ENCODE peak calls at places on chromosome 16, in ten cellular contexts. O is tibial nerve, X is GM12878, R is K562, T is A549, F is ovary, L is esophagus muscularis mucosa, Q is stomach, B is sigmoid colon, W is H1. U is an unnamed sample.

GRCh38 chr16:30700491-30700890 is 1.5 kb downstream of the SRCAP start:
- DNase-seq in O (no peak), X (no peak), R (peak), T (no peak), F (no peak), L (no peak), Q (no peak), B (no peak), W (no peak), U (no peak)

GRCh38 chr16:533391-534088 is 6.0 kb downstream of the CAPN15 start:
- DNase-seq in O (no peak), X (no peak), R (no peak), T (no peak), F (no peak), L (no peak), Q (peak), B (no peak), W (no peak), U (peak)

GRCh38 chr16:58332997-58333700 is 38.3 kb upstream of the PRSS54 start:
- DNase-seq in O (no peak), X (no peak), R (peak), T (no peak), F (no peak), L (no peak), Q (no peak), B (no peak), W (no peak), U (no peak)

GRCh38 chr16:28110074-28110473 is 46.6 kb upstream of the GSG1L start:
- DNase-seq in O (no peak), X (no peak), R (no peak), T (no peak), F (no peak), L (no peak), Q (peak), B (no peak), W (no peak), U (no peak)

GRCh38 chr16:66512589-66513404 is 37.1 kb downstream of the TK2 start:
- DNase-seq in O (no peak), X (no peak), R (no peak), T (no peak), F (no peak), L (no peak), Q (peak), B (peak), W (no peak), U (no peak)

GRCh38 chr16:12781777-12782176 is 21.9 kb downstream of the CPPED1 start:
- DNase-seq in O (no peak), X (no peak), R (no peak), T (no peak), F (no peak), L (no peak), Q (no peak), B (no peak), W (no peak), U (no peak)

GRCh38 chr16:14302031-14302398 is 230.9 kb downstream of the MRTFB start:
- DNase-seq in O (no peak), X (no peak), R (peak), T (peak), F (no peak), L (no peak), Q (peak), B (peak), W (no peak), U (peak)

GRCh38 chr16:52123842-52124241 is 423.1 kb downstream of the TOX3 start:
- DNase-seq in O (no peak), X (no peak), R (no peak), T (no peak), F (no peak), L (no peak), Q (no peak), B (no peak), W (no peak), U (no peak)

GRCh38 chr16:30473231-30474061 is 904 bp downstream of the ITGAL start:
- DNase-seq in O (no peak), X (no peak), R (no peak), T (no peak), F (no peak), L (no peak), Q (no peak), B (no peak), W (no peak), U (peak)

GRCh38 chr16:1581804-1582203 is 30.1 kb downstream of the IFT140 start:
- DNase-seq in O (no peak), X (no peak), R (no peak), T (no peak), F (no peak), L (no peak), Q (no peak), B (no peak), W (no peak), U (no peak)

GRCh38 chr16:56481468-56482112 is 30.2 kb downstream of the OGFOD1 start:
- DNase-seq in O (no peak), X (no peak), R (no peak), T (no peak), F (no peak), L (no peak), Q (no peak), B (no peak), W (no peak), U (no peak)

GRCh38 chr16:66549284-66550131 is at the start of gene TK2:
- DNase-seq in O (peak), X (no peak), R (peak), T (peak), F (peak), L (no peak), Q (peak), B (peak), W (no peak), U (peak)

GRCh38 chr16:88926374-88926990 is 50.5 kb downstream of the CBFA2T3 start:
- DNase-seq in O (no peak), X (no peak), R (no peak), T (no peak), F (no peak), L (no peak), Q (no peak), B (no peak), W (no peak), U (no peak)

GRCh38 chr16:46971271-46971670 is 2.2 kb downstream of the DNAJA2 start:
- DNase-seq in O (no peak), X (no peak), R (no peak), T (no peak), F (no peak), L (no peak), Q (no peak), B (no peak), W (no peak), U (no peak)

GRCh38 chr16:67199011-67199807 is at the start of gene ELMO3:
- DNase-seq in O (no peak), X (no peak), R (peak), T (no peak), F (peak), L (no peak), Q (peak), B (no peak), W (no peak), U (peak)

GRCh38 chr16:67029249-67030096 is 524 bp downstream of the CBFB start:
- DNase-seq in O (peak), X (no peak), R (peak), T (peak), F (peak), L (no peak), Q (peak), B (peak), W (no peak), U (peak)

GRCh38 chr16:20866792-20867191 is 33.4 kb downstream of the DCUN1D3 start:
- DNase-seq in O (no peak), X (no peak), R (no peak), T (no peak), F (no peak), L (no peak), Q (no peak), B (no peak), W (no peak), U (no peak)

GRCh38 chr16:52470601-52471000 is 76.3 kb downstream of the TOX3 start:
- DNase-seq in O (no peak), X (no peak), R (no peak), T (no peak), F (no peak), L (no peak), Q (no peak), B (no peak), W (no peak), U (no peak)

GRCh38 chr16:2023098-2023925 is 3.4 kb upstream of the NHERF2 start:
- DNase-seq in O (peak), X (peak), R (peak), T (peak), F (peak), L (peak), Q (peak), B (peak), W (peak), U (peak)

GRCh38 chr16:64250866-64251265 is 871.0 kb downstream of the CDH11 start:
- DNase-seq in O (no peak), X (no peak), R (no peak), T (no peak), F (no peak), L (no peak), Q (no peak), B (no peak), W (no peak), U (no peak)

GRCh38 chr16:1433263-1433560 is 2.3 kb downstream of the PERCC1 start:
- DNase-seq in O (no peak), X (no peak), R (no peak), T (no peak), F (no peak), L (no peak), Q (no peak), B (no peak), W (no peak), U (no peak)

GRCh38 chr16:66832661-66833305 is 2.0 kb upstream of the NAE1 start:
- DNase-seq in O (no peak), X (no peak), R (no peak), T (no peak), F (no peak), L (no peak), Q (no peak), B (no peak), W (no peak), U (no peak)

DNA sequence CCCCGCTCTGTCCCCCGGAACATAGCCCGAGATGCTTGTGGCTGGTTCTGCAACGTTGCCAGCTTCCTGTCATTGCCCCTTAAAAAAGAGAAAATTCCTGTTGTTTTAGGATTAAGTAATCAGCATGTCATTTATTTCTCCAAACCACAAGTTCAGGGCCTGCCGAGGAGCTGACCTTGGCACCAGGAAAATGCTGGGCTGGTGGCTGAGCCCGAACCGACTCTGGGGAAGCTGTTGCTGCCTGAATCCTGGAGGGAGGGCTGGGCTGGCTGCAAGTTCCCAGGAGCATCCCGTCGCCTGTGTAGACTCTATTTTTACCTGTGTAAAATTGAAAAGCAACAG is 130.9 kb upstream of the FOXF1 start:
- DNase-seq in O (no peak), X (no peak), R (no peak), T (no peak), F (no peak), L (no peak), Q (no peak), B (no peak), W (no peak), U (no peak)
- TF ChIP-seq EP300 in O (no peak), X (no peak), R (no peak), T (no peak), F (no peak), L (no peak), Q (no peak), B (no peak), W (no peak), U (no peak)

GRCh38 chr16:7404217-7404616 is 71.6 kb downstream of the RBFOX1 start:
- DNase-seq in O (no peak), X (no peak), R (no peak), T (no peak), F (no peak), L (no peak), Q (no peak), B (no peak), W (no peak), U (no peak)

GRCh38 chr16:7397901-7398300 is 65.3 kb downstream of the RBFOX1 start:
- DNase-seq in O (no peak), X (no peak), R (no peak), T (no peak), F (no peak), L (no peak), Q (no peak), B (no peak), W (no peak), U (no peak)

GRCh38 chr16:7398536-7398935 is 65.9 kb downstream of the RBFOX1 start:
- DNase-seq in O (no peak), X (no peak), R (no peak), T (no peak), F (no peak), L (no peak), Q (no peak), B (no peak), W (no peak), U (no peak)

GRCh38 chr16:7399296-7399695 is 66.7 kb downstream of the RBFOX1 start:
- DNase-seq in O (no peak), X (no peak), R (no peak), T (no peak), F (no peak), L (no peak), Q (no peak), B (no peak), W (no peak), U (no peak)

DNA sequence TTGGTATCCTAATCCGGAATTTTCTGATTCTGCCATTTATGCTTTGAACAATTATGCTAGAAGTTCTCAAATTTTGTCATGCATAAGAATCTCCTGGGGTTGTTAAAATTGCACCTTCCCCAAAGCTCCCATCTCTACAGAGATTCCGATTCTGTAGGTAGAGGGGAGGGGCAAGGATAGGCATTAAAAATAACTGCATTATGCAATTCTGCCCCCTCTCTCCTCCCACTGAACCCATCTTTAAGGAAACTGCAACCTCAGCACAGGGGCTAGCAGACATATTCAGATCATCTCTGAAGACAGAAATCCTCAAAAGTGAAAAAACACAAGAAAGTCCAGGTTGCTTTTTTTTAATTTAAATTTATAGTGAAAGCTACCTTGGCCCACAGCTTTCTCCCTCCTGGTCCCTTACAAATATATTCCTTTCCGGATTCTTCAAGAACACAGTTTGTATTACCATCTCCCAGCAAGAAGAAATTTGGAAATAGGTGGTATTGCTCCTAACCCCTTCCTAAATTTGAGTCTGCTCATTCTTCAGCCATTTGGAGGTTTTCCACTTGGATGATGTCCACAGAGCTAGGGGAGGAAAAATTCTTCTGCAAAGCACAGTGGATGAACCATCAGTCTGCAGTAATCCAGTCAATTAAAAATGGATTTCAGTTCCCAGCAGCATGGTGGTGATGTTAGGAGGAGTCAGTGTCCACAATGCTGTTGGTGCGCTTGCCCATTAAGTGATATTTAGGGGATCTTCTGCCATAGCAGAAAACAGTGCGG is 67.7 kb downstream of the RBFOX1 start:
- DNase-seq in O (no peak), X (no peak), R (no peak), T (no peak), F (no peak), L (no peak), Q (no peak), B (no peak), W (no peak), U (no peak)
- TF ChIP-seq EP300 in O (no peak), X (no peak), R (no peak), T (no peak), F (no peak), L (no peak), Q (no peak), B (no peak), W (no peak), U (no peak)

GRCh38 chr16:81405702-81406113 is 38.9 kb upstream of the CMIP start:
- DNase-seq in O (no peak), X (no peak), R (peak), T (peak), F (no peak), L (no peak), Q (peak), B (peak), W (peak), U (no peak)
- TF ChIP-seq EP300 in O (no peak), X (no peak), R (no peak), T (peak), F (no peak), L (no peak), Q (no peak), B (no peak), W (no peak), U (no peak)

GRCh38 chr16:4246777-4247476 is 5.0 kb upstream of the SRL start:
- DNase-seq in O (no peak), X (no peak), R (no peak), T (no peak), F (no peak), L (no peak), Q (no peak), B (no peak), W (no peak), U (no peak)

GRCh38 chr16:4244881-4245280 is 3.0 kb upstream of the SRL start:
- DNase-seq in O (no peak), X (no peak), R (no peak), T (no peak), F (no peak), L (no peak), Q (no peak), B (no peak), W (no peak), U (no peak)

GRCh38 chr16:4241601-4242270 is at the start of gene SRL:
- DNase-seq in O (no peak), X (no peak), R (no peak), T (no peak), F (no peak), L (no peak), Q (no peak), B (no peak), W (no peak), U (no peak)

GRCh38 chr16:4245400-4245799 is 3.5 kb upstream of the SRL start:
- DNase-seq in O (no peak), X (no peak), R (no peak), T (no peak), F (no peak), L (no peak), Q (no peak), B (no peak), W (no peak), U (no peak)

GRCh38 chr16:4244254-4244812 is 2.5 kb upstream of the SRL start:
- DNase-seq in O (no peak), X (no peak), R (no peak), T (no peak), F (no peak), L (no peak), Q (peak), B (no peak), W (no peak), U (no peak)
- TF ChIP-seq EP300 in O (no peak), X (no peak), R (no peak), T (no peak), F (no peak), L (no peak), Q (no peak), B (no peak), W (no peak), U (no peak)